ENCODE peak calls at places on chromosomes 12 and 14, in nine cellular contexts. L is IMR-90, D is astrocyte, K is kidney, M is right atrium auricular region, R is nephron progenitor cell, H is AG04450, U is lung, Q is AG09319. G is an unnamed sample.

GRCh38 chr12:11794751-11795150 is 145.3 kb downstream of the ETV6 start:
- DNase-seq in U (no peak), K (no peak), Q (no peak), H (no peak), R (no peak), D (peak; percentile 81), L (no peak), M (no peak), G (no peak)

GRCh38 chr14:50772361-50772760 is 58.6 kb downstream of the NIN start:
- DNase-seq in Q (peak; percentile 81), D (peak; percentile 88), U (no peak), H (no peak), L (peak; percentile 80), M (no peak), K (no peak), R (no peak), G (no peak)

GRCh38 chr12:38904932-38905479 is 385 bp downstream of the CPNE8 start:
- DNase-seq in L (no peak), U (peak; percentile 88), Q (peak; percentile 51), R (peak; percentile 62), H (no peak), D (peak; percentile 72), K (peak; percentile 96), M (peak; percentile 93), G (no peak)

GRCh38 chr12:56326533-56326932 is 7.3 kb downstream of the PAN2 start:
- DNase-seq in H (no peak), Q (no peak), U (no peak), L (no peak), D (no peak), R (no peak), K (no peak), M (no peak), G (no peak)

GRCh38 chr14:93972618-93973205 is 3.7 kb downstream of the ASB2 start:
- DNase-seq in U (no peak), K (no peak), Q (no peak), H (no peak), L (no peak), M (no peak), R (no peak), D (no peak), G (no peak)

GRCh38 chr14:101478796-101479410 is 82.4 kb upstream of the DIO3 start:
- DNase-seq in H (no peak), Q (no peak), K (no peak), M (no peak), D (no peak), R (no peak), L (no peak), U (no peak), G (peak; percentile 2)

GRCh38 chr12:131618303-131618658 is 92.6 kb upstream of the SFSWAP start:
- DNase-seq in M (no peak), Q (no peak), U (no peak), K (no peak), R (peak; percentile 80), L (no peak), D (no peak), H (no peak), G (peak; percentile 55)

GRCh38 chr12:41932470-41932991 is 212.1 kb downstream of the GXYLT1 start:
- DNase-seq in Q (no peak), M (peak; percentile 71), U (peak; percentile 46), L (no peak), H (no peak), D (peak; percentile 16), K (peak; percentile 92), R (peak; percentile 59), G (peak; percentile 68)

GRCh38 chr12:4849024-4849594 is 60.6 kb upstream of the KCNA1 start:
- DNase-seq in Q (no peak), M (no peak), R (peak; percentile 25), H (no peak), K (no peak), D (peak; percentile 11), U (no peak), L (peak; percentile 48), G (no peak)

GRCh38 chr12:131699434-131699833 is 11.5 kb upstream of the SFSWAP start:
- DNase-seq in H (no peak), M (no peak), U (no peak), R (no peak), Q (no peak), L (no peak), D (no peak), K (no peak), G (no peak)

GRCh38 chr12:43776498-43776897 is 17.7 kb downstream of the IRAK4 start:
- DNase-seq in R (no peak), H (no peak), M (no peak), Q (no peak), L (peak; percentile 45), K (no peak), D (no peak), U (no peak), G (no peak)

GRCh38 chr12:54579696-54580333 is 8.6 kb downstream of the PPP1R1A start:
- DNase-seq in M (peak; percentile 92), D (peak; percentile 27), Q (peak; percentile 32), K (peak; percentile 93), L (peak; percentile 57), R (peak; percentile 95), H (peak; percentile 26), U (peak; percentile 83), G (peak; percentile 63)

GRCh38 chr12:26863515-26863914 is 30.5 kb upstream of the ITPR2 start:
- DNase-seq in L (peak; percentile 13), D (no peak), H (no peak), U (no peak), Q (no peak), K (no peak), M (no peak), R (no peak), G (no peak)

GRCh38 chr12:52539024-52539820 is 13.7 kb downstream of the KRT71 start:
- DNase-seq in M (no peak), U (no peak), H (peak; percentile 6), K (no peak), Q (peak; percentile 31), R (no peak), L (peak; percentile 20), D (peak; percentile 44), G (no peak)

GRCh38 chr12:121917950-121918678 is at the start of gene CFAP251:
- DNase-seq in L (peak; percentile 58), U (peak; percentile 94), D (peak; percentile 53), Q (no peak), H (no peak), M (peak; percentile 99), K (peak; percentile 99), R (peak; percentile 92), G (peak; percentile 86)

GRCh38 chr12:132402831-132403416 is 73.5 kb upstream of the GALNT9 start:
- DNase-seq in M (no peak), L (no peak), H (no peak), U (no peak), R (no peak), K (peak; percentile 56), Q (no peak), D (no peak), G (no peak)

GRCh38 chr12:76455582-76456345 is 103.8 kb downstream of the OSBPL8 start:
- DNase-seq in R (no peak), D (peak; percentile 90), M (no peak), K (no peak), L (peak; percentile 95), U (no peak), Q (peak; percentile 56), H (peak; percentile 79), G (no peak)

GRCh38 chr14:70448633-70449032 is 3.3 kb upstream of the ADAM21 start:
- DNase-seq in U (no peak), L (peak; percentile 62), D (no peak), H (peak; percentile 29), R (no peak), K (no peak), M (no peak), Q (peak; percentile 11), G (no peak)

GRCh38 chr14:96799489-96800056 is 2.4 kb downstream of the VRK1 start:
- DNase-seq in Q (no peak), H (no peak), D (no peak), R (no peak), L (no peak), M (no peak), U (no peak), K (no peak), G (no peak)

GRCh38 chr14:89134640-89135039 is 282.4 kb downstream of the FOXN3 start:
- DNase-seq in U (no peak), K (no peak), Q (no peak), R (no peak), M (no peak), L (no peak), H (no peak), D (no peak), G (no peak)

GRCh38 chr12:116737774-116738657 is at the start of the genes RNFT2 and SPRING1:
- DNase-seq in U (peak; percentile 100), D (peak; percentile 99), R (peak; percentile 100), L (peak; percentile 99), K (peak; percentile 100), M (peak; percentile 99), H (peak; percentile 98), Q (peak; percentile 98), G (peak; percentile 98)
- TF ChIP-seq CTCF in U (no peak), D (no peak), R (peak; percentile 21), L (peak; percentile 6), K (no peak), M (no peak), H (peak; percentile 22), Q (no peak), G (peak; percentile 14)

DNA sequence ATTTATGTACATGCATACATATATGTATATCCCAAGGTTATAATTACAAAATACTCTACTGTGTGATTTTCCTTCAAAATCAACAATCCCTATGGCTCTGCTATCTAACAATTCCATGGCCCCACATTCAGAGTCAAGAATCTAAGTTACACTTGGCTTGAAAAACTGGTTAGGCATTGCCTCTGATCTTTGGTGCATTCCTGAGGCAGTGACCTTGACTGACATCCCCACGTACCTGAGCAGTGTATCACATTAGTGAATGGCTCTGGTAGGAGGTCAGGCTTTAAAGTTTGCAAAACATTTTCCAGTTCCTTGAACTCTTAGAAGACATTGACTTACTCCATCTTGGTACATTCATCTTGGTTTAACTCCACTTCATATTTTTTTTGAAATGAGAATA is 8.5 kb upstream of the STON2 start:
- DNase-seq in D (no peak), U (no peak), R (no peak), Q (no peak), H (no peak), K (no peak), L (no peak), M (no peak), G (no peak)
- TF ChIP-seq CTCF in D (no peak), U (no peak), R (no peak), Q (no peak), H (no peak), K (no peak), L (no peak), M (no peak), G (no peak)

DNA sequence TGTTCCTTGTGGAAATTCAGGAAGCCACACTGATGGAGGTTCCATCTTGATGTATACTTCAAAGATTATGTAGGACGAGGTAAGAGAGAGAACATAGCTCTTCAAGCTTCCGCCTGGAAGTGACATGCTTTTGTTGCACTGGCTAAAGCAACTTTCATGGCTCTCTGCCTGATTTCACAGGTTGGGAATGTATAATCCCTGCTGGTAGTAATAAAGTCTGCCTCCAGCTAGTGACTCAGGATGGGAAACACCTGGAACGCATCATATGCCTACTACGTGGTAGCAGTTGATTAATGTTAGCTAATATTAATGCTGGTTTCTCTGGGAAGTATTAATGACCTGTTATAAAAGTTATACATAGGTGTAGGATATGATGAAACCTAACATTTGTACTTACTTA is 71.1 kb downstream of the PELI2 start:
- DNase-seq in M (no peak), L (peak; percentile 91), H (peak; percentile 55), U (no peak), Q (peak; percentile 27), R (no peak), D (peak; percentile 83), K (no peak), G (no peak)
- TF ChIP-seq CTCF in M (no peak), L (no peak), H (no peak), U (no peak), Q (no peak), R (no peak), D (no peak), K (no peak), G (no peak)

GRCh38 chr12:16076553-16076952 is 165.4 kb downstream of the DERA start:
- DNase-seq in H (no peak), U (no peak), D (no peak), L (peak; percentile 2), M (no peak), Q (no peak), K (no peak), R (peak; percentile 2), G (no peak)
- TF ChIP-seq CTCF in H (peak; percentile 26), U (no peak), D (peak; percentile 5), L (peak; percentile 41), M (no peak), Q (peak; percentile 14), K (peak; percentile 38), R (peak; percentile 40), G (no peak)

G was measured in mesothelial cell of epicardium.